ENCODE peak calls at places on chromosomes 13 and 19, in four cellular contexts. One of them, this sample, is unnamed.

GRCh38 chr19:48090281-48090802 is 20.3 kb downstream of the PLA2G4C start:
- DNase-seq in heart right ventricle: no peak
- DNase-seq in CD4-positive, CD25-positive, alpha-beta regulatory T cell: no peak
- DNase-seq in amniotic stem cell: no peak
- DNase-seq in this sample: no peak

GRCh38 chr13:37495046-37495445 is 103.5 kb downstream of the POSTN start:
- DNase-seq in heart right ventricle: no peak
- DNase-seq in CD4-positive, CD25-positive, alpha-beta regulatory T cell: no peak
- DNase-seq in amniotic stem cell: no peak
- DNase-seq in this sample: peak; percentile 45

GRCh38 chr13:20505405-20506366 is 20.0 kb downstream of the CRYL1 start:
- DNase-seq in heart right ventricle: no peak
- DNase-seq in CD4-positive, CD25-positive, alpha-beta regulatory T cell: no peak
- DNase-seq in amniotic stem cell: no peak
- DNase-seq in this sample: no peak

GRCh38 chr13:33694546-33694945 is 123.4 kb upstream of the RFC3 start:
- DNase-seq in heart right ventricle: no peak
- DNase-seq in CD4-positive, CD25-positive, alpha-beta regulatory T cell: no peak
- DNase-seq in amniotic stem cell: no peak
- DNase-seq in this sample: no peak

GRCh38 chr19:46977548-46977947 is 42.1 kb upstream of the NPAS1 start:
- DNase-seq in heart right ventricle: no peak
- DNase-seq in CD4-positive, CD25-positive, alpha-beta regulatory T cell: no peak
- DNase-seq in amniotic stem cell: no peak
- DNase-seq in this sample: no peak

GRCh38 chr19:20611866-20612265 is 46.3 kb upstream of the ZNF737 start:
- DNase-seq in heart right ventricle: no peak
- DNase-seq in CD4-positive, CD25-positive, alpha-beta regulatory T cell: no peak
- DNase-seq in amniotic stem cell: no peak
- DNase-seq in this sample: no peak

GRCh38 chr19:48842744-48843162 is 6.5 kb upstream of the HSD17B14 start:
- DNase-seq in heart right ventricle: no peak
- DNase-seq in CD4-positive, CD25-positive, alpha-beta regulatory T cell: peak; percentile 32
- DNase-seq in amniotic stem cell: no peak
- DNase-seq in this sample: peak; percentile 74

GRCh38 chr19:57111329-57111644 is 8.5 kb upstream of the USP29 start:
- DNase-seq in heart right ventricle: no peak
- DNase-seq in CD4-positive, CD25-positive, alpha-beta regulatory T cell: no peak
- DNase-seq in amniotic stem cell: no peak
- DNase-seq in this sample: no peak

GRCh38 chr13:21671793-21672680 is 1.2 kb downstream of the FGF9 start:
- DNase-seq in heart right ventricle: no peak
- DNase-seq in CD4-positive, CD25-positive, alpha-beta regulatory T cell: no peak
- DNase-seq in amniotic stem cell: no peak
- DNase-seq in this sample: peak; percentile 73

GRCh38 chr19:1268392-1269064 is 604 bp upstream of the CIRBP start:
- DNase-seq in heart right ventricle: peak; percentile 41
- DNase-seq in CD4-positive, CD25-positive, alpha-beta regulatory T cell: no peak
- DNase-seq in amniotic stem cell: no peak
- DNase-seq in this sample: no peak

GRCh38 chr13:109715902-109716301 is 70.5 kb downstream of the IRS2 start:
- DNase-seq in heart right ventricle: no peak
- DNase-seq in CD4-positive, CD25-positive, alpha-beta regulatory T cell: no peak
- DNase-seq in amniotic stem cell: no peak
- DNase-seq in this sample: no peak

GRCh38 chr19:604355-604754 is 14.7 kb downstream of the HCN2 start:
- DNase-seq in heart right ventricle: no peak
- DNase-seq in CD4-positive, CD25-positive, alpha-beta regulatory T cell: peak; percentile 22
- DNase-seq in amniotic stem cell: no peak
- DNase-seq in this sample: peak; percentile 54

GRCh38 chr19:33840382-33840781 is 43.7 kb downstream of the KCTD15 start:
- DNase-seq in heart right ventricle: no peak
- DNase-seq in CD4-positive, CD25-positive, alpha-beta regulatory T cell: no peak
- DNase-seq in amniotic stem cell: no peak
- DNase-seq in this sample: no peak

GRCh38 chr19:7326105-7326877 is 22.4 kb upstream of the ARHGEF18 start:
- DNase-seq in heart right ventricle: no peak
- DNase-seq in CD4-positive, CD25-positive, alpha-beta regulatory T cell: no peak
- DNase-seq in amniotic stem cell: no peak
- DNase-seq in this sample: peak; percentile 50

GRCh38 chr19:56834564-56835375 is 5.8 kb downstream of the PEG3 start:
- DNase-seq in heart right ventricle: no peak
- DNase-seq in CD4-positive, CD25-positive, alpha-beta regulatory T cell: no peak
- DNase-seq in amniotic stem cell: no peak
- DNase-seq in this sample: no peak

GRCh38 chr19:39736088-39736487 is 1.7 kb downstream of the CLC start:
- DNase-seq in heart right ventricle: no peak
- DNase-seq in CD4-positive, CD25-positive, alpha-beta regulatory T cell: no peak
- DNase-seq in amniotic stem cell: no peak
- DNase-seq in this sample: no peak

GRCh38 chr13:109628251-109628699 is 158.1 kb downstream of the IRS2 start:
- DNase-seq in heart right ventricle: no peak
- DNase-seq in CD4-positive, CD25-positive, alpha-beta regulatory T cell: no peak
- DNase-seq in amniotic stem cell: no peak
- DNase-seq in this sample: no peak

GRCh38 chr13:24107955-24108614 is 52.4 kb upstream of the SPATA13 start:
- DNase-seq in heart right ventricle: no peak
- DNase-seq in CD4-positive, CD25-positive, alpha-beta regulatory T cell: no peak
- DNase-seq in amniotic stem cell: no peak
- DNase-seq in this sample: no peak

GRCh38 chr19:18650468-18651001 is 13.7 kb downstream of the KLHL26 start:
- DNase-seq in heart right ventricle: peak; percentile 84
- DNase-seq in CD4-positive, CD25-positive, alpha-beta regulatory T cell: no peak
- DNase-seq in amniotic stem cell: no peak
- DNase-seq in this sample: no peak

GRCh38 chr13:64749301-64749700 is 2480.8 kb downstream of the PCDH9 start:
- DNase-seq in heart right ventricle: no peak
- DNase-seq in CD4-positive, CD25-positive, alpha-beta regulatory T cell: no peak
- DNase-seq in amniotic stem cell: no peak
- DNase-seq in this sample: no peak

GRCh38 chr19:11463391-11463790 is 17.5 kb downstream of the ELAVL3 start:
- DNase-seq in heart right ventricle: no peak
- DNase-seq in CD4-positive, CD25-positive, alpha-beta regulatory T cell: no peak
- DNase-seq in amniotic stem cell: no peak
- DNase-seq in this sample: peak; percentile 64

GRCh38 chr13:95552539-95553270 is at the start of gene CLDN10:
- DNase-seq in heart right ventricle: no peak
- DNase-seq in CD4-positive, CD25-positive, alpha-beta regulatory T cell: no peak
- DNase-seq in amniotic stem cell: no peak
- DNase-seq in this sample: peak; percentile 78

GRCh38 chr13:45142440-45143345 is 22.4 kb downstream of the GTF2F2 start:
- DNase-seq in heart right ventricle: no peak
- DNase-seq in CD4-positive, CD25-positive, alpha-beta regulatory T cell: no peak
- DNase-seq in amniotic stem cell: no peak
- DNase-seq in this sample: peak; percentile 4

GRCh38 chr19:1767464-1767933 is 14.2 kb downstream of the ONECUT3 start:
- DNase-seq in heart right ventricle: peak; percentile 48
- DNase-seq in CD4-positive, CD25-positive, alpha-beta regulatory T cell: peak; percentile 41
- DNase-seq in amniotic stem cell: no peak
- DNase-seq in this sample: no peak

GRCh38 chr13:49759503-49759902 is 33.0 kb downstream of the KPNA3 start:
- DNase-seq in heart right ventricle: no peak
- DNase-seq in CD4-positive, CD25-positive, alpha-beta regulatory T cell: no peak
- DNase-seq in amniotic stem cell: no peak
- DNase-seq in this sample: peak; percentile 48

GRCh38 chr13:110541526-110541920 is 20.0 kb downstream of the RAB20 start:
- DNase-seq in heart right ventricle: no peak
- DNase-seq in CD4-positive, CD25-positive, alpha-beta regulatory T cell: no peak
- DNase-seq in amniotic stem cell: no peak
- DNase-seq in this sample: no peak

GRCh38 chr19:33005440-33005839 is 33.4 kb downstream of the FAAP24 start:
- DNase-seq in heart right ventricle: no peak
- DNase-seq in CD4-positive, CD25-positive, alpha-beta regulatory T cell: no peak
- DNase-seq in amniotic stem cell: no peak
- DNase-seq in this sample: peak; percentile 92

GRCh38 chr13:39016789-39017188 is 21.1 kb downstream of the PROSER1 start:
- DNase-seq in heart right ventricle: no peak
- DNase-seq in CD4-positive, CD25-positive, alpha-beta regulatory T cell: no peak
- DNase-seq in amniotic stem cell: no peak
- DNase-seq in this sample: peak; percentile 66

GRCh38 chr13:99339736-99340392 is 32.7 kb upstream of the GPR183 start:
- DNase-seq in heart right ventricle: no peak
- DNase-seq in CD4-positive, CD25-positive, alpha-beta regulatory T cell: peak; percentile 39
- DNase-seq in amniotic stem cell: no peak
- DNase-seq in this sample: no peak

GRCh38 chr19:10352764-10353671 is 13.6 kb upstream of the ICAM3 start:
- DNase-seq in heart right ventricle: peak; percentile 87
- DNase-seq in CD4-positive, CD25-positive, alpha-beta regulatory T cell: no peak
- DNase-seq in amniotic stem cell: no peak
- DNase-seq in this sample: no peak

GRCh38 chr13:90188237-90188636 is 1159.2 kb upstream of the MIR17HG start:
- DNase-seq in heart right ventricle: no peak
- DNase-seq in CD4-positive, CD25-positive, alpha-beta regulatory T cell: no peak
- DNase-seq in amniotic stem cell: no peak
- DNase-seq in this sample: no peak